ENCODE peak calls at places on chromosomes 2 and 18, in seven cellular contexts. H is HepG2; U is CD4-positive, CD25-positive, alpha-beta regulatory T cell; J is pancreas; T is aorta; X is body of pancreas; O is GM23248. I is an unnamed sample.

GRCh38 chr2:237923507-237924163 is 43.2 kb upstream of the UBE2F start:
- DNase-seq in O (peak), T (peak), X (peak), J (peak), H (peak), U (peak), I (peak)

GRCh38 chr2:203077458-203077857 is 62.8 kb downstream of the NBEAL1 start:
- DNase-seq in H (no peak), O (peak), X (no peak), U (no peak), T (no peak), J (no peak), I (no peak)

GRCh38 chr2:232120911-232121310 is 159.4 kb downstream of the DIS3L2 start:
- DNase-seq in J (no peak), U (no peak), T (no peak), O (peak), H (no peak), X (no peak), I (no peak)

GRCh38 chr18:24232814-24233213 is 94.0 kb downstream of the CABYR start:
- DNase-seq in H (no peak), J (no peak), X (no peak), U (no peak), O (no peak), T (no peak), I (no peak)

GRCh38 chr2:96584017-96584416 is 47.5 kb downstream of the ARID5A start:
- DNase-seq in H (no peak), X (no peak), J (no peak), O (peak), T (no peak), U (no peak), I (no peak)

GRCh38 chr18:42107287-42108045 is 152.4 kb downstream of the PIK3C3 start:
- DNase-seq in T (no peak), J (no peak), H (no peak), X (no peak), U (no peak), O (no peak), I (no peak)

GRCh38 chr2:10331033-10331701 is 28.5 kb downstream of the HPCAL1 start:
- DNase-seq in O (peak), X (no peak), J (no peak), U (peak), T (peak), H (no peak), I (peak)

GRCh38 chr2:16671760-16672159 is 6.1 kb upstream of the CYRIA start:
- DNase-seq in H (no peak), O (no peak), T (no peak), J (no peak), U (no peak), X (peak), I (no peak)

GRCh38 chr2:46814562-46814961 is 101.0 kb downstream of the MCFD2 start:
- DNase-seq in T (no peak), H (no peak), J (no peak), X (no peak), U (no peak), O (no peak), I (no peak)

GRCh38 chr2:9344434-9344833 is 78.9 kb downstream of the ITGB1BP1 start:
- DNase-seq in X (no peak), O (no peak), J (no peak), T (no peak), U (no peak), H (no peak), I (no peak)

GRCh38 chr2:68466361-68466777 is 725 bp downstream of the FBXO48 start:
- DNase-seq in O (peak), X (peak), J (no peak), U (peak), H (peak), T (no peak), I (no peak)

GRCh38 chr18:12652861-12653401 is 5.0 kb downstream of the SPIRE1 start:
- DNase-seq in J (no peak), T (no peak), O (peak), X (no peak), U (no peak), H (peak), I (no peak)

GRCh38 chr2:31129835-31130561 is 8.2 kb downstream of the GALNT14 start:
- DNase-seq in X (no peak), T (no peak), U (no peak), O (no peak), H (no peak), J (no peak), I (no peak)

GRCh38 chr2:69789129-69789528 is 40.3 kb upstream of the GMCL1 start:
- DNase-seq in T (peak), X (no peak), H (peak), J (no peak), O (peak), U (no peak), I (no peak)

GRCh38 chr2:155266579-155266978 is 568.1 kb downstream of the KCNJ3 start:
- DNase-seq in O (no peak), J (no peak), U (no peak), X (no peak), T (no peak), H (no peak), I (no peak)

GRCh38 chr2:26679857-26680256 is 12.7 kb upstream of the KCNK3 start:
- DNase-seq in U (no peak), T (peak), X (no peak), H (no peak), J (peak), O (no peak), I (no peak)

GRCh38 chr18:36934884-36935283 is 106.0 kb downstream of the KIAA1328 start:
- DNase-seq in J (no peak), U (no peak), H (no peak), X (no peak), O (peak), T (no peak), I (no peak)

GRCh38 chr2:203999844-204000243 is 63.3 kb downstream of the ICOS start:
- DNase-seq in H (no peak), J (no peak), U (no peak), X (no peak), O (no peak), T (no peak), I (no peak)

GRCh38 chr2:33457588-33458247 is 18.7 kb upstream of the RASGRP3 start:
- DNase-seq in X (peak), U (no peak), J (no peak), T (no peak), H (no peak), O (no peak), I (peak)

GRCh38 chr2:164073053-164073757 is 337.4 kb upstream of the FIGN start:
- DNase-seq in J (no peak), X (no peak), T (no peak), U (no peak), O (peak), H (no peak), I (no peak)

GRCh38 chr2:10239561-10239967 is 63.1 kb upstream of the HPCAL1 start:
- DNase-seq in T (peak), J (peak), O (no peak), H (no peak), X (no peak), U (no peak), I (no peak)

GRCh38 chr2:164496421-164496820 is 124.9 kb downstream of the GRB14 start:
- DNase-seq in H (no peak), X (no peak), O (no peak), T (no peak), U (no peak), J (no peak), I (no peak)

GRCh38 chr2:56449449-56449860 is 265.7 kb downstream of the CCDC85A start:
- DNase-seq in J (no peak), O (no peak), X (no peak), H (no peak), T (no peak), U (no peak), I (no peak)

GRCh38 chr2:2856723-2857415 is 520.7 kb downstream of the EIPR1 start:
- DNase-seq in O (no peak), T (peak), U (no peak), X (no peak), H (no peak), J (no peak), I (no peak)

GRCh38 chr2:208501217-208501616 is 94.6 kb downstream of the PTH2R start:
- DNase-seq in X (no peak), J (no peak), T (no peak), H (peak), U (no peak), O (no peak), I (no peak)

GRCh38 chr18:50454379-50455005 is 79.6 kb downstream of the SKA1 start:
- DNase-seq in J (no peak), O (no peak), U (no peak), X (no peak), T (no peak), H (no peak), I (no peak)

GRCh38 chr18:2641638-2642037 is 13.9 kb upstream of the SMCHD1 start:
- DNase-seq in T (no peak), U (no peak), X (no peak), J (no peak), H (no peak), O (peak), I (no peak)

GRCh38 chr2:42342061-42342794 is 18.8 kb downstream of the COX7A2L start:
- DNase-seq in U (no peak), H (peak), O (peak), X (peak), J (no peak), T (no peak), I (peak)

GRCh38 chr2:52475600-52475999 is 1292.0 kb upstream of the CHAC2 start:
- DNase-seq in J (no peak), O (no peak), H (no peak), U (no peak), X (no peak), T (no peak), I (no peak)

GRCh38 chr2:216520156-216520555 is 21.5 kb downstream of the RPL37A start:
- DNase-seq in H (no peak), O (peak), X (no peak), T (no peak), J (no peak), U (no peak), I (no peak)

GRCh38 chr18:78624646-78625279 is 354.9 kb upstream of the SALL3 start:
- DNase-seq in O (no peak), J (peak), X (no peak), H (no peak), T (peak), U (no peak), I (no peak)

GRCh38 chr2:135839713-135840112 is 2.7 kb upstream of the LCT start:
- DNase-seq in U (no peak), X (no peak), J (no peak), H (no peak), O (peak), T (no peak), I (no peak)

GRCh38 chr18:48943333-48943732 is 7.4 kb downstream of the SMAD7 start:
- DNase-seq in O (peak), U (no peak), H (no peak), X (no peak), J (no peak), T (peak), I (no peak)
- H3K4me3 ChIP-seq in O (peak), U (peak), H (peak), X (no peak), J (peak), T (peak), I (peak)

DNA sequence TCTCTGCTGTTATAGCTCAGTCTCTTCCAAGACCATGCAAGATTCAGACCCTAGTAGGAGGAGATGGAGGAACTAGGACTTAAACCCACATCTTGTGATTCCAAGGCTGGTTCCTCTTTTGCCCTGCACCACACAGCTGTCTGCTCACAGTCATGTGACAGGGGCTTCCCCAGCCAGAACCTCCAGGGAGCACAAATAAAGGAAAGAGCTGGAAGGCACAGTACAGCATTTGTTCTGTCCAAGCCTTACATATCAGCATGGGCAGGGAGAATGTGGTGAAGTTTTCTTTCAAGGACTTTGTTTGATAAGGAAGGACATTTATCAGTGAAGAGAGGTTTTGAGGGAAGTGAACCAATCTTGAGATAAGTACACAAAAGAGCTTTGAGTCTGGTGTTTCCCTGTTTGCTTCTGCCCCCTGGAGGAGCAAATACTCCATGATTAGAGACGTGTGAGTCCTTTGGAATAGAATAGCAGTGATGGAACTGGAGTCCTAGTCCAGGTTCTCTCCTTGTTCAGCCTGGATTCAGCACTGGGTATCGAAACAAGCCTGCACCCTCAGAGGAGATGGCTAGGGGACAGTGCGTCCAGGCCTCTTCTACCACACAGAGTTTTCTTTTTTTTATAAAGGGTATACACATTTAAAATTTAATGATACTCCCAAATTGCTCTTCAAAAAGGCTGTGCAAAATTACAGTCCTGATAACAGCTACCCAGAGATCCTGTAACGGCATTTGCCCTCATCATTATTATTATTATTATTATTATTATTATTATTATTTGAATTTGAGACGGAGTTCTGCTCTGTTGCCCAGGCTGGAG is 24.6 kb upstream of the CASP10 start:
- DNase-seq in U (peak), H (peak), J (no peak), T (no peak), O (peak), X (peak), I (peak)
- H3K27ac ChIP-seq in U (peak), H (peak), J (peak), T (peak), O (peak), X (peak), I (peak)

DNA sequence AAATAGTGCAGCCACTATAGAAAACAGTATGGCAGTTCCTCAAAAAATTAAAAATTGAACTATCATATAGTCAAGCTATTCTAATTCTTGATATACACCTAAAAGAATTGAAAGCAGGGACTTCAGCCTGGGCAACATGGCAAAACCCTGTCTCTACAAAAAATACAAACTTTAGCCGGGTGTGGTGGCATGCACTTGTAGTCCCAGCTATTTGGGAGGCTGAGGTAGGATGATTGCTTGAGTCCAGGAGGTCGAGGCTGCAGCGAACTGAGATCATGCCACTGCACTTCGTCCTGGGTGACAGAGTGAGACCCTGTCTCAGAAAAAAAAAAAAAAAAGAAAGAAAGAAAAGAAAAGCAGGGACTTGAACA is 279.5 kb upstream of the STON1 start:
- DNase-seq in U (no peak), O (no peak), X (no peak), J (no peak), H (no peak), T (no peak), I (no peak)
- H3K4me3 ChIP-seq in U (no peak), O (no peak), X (no peak), J (no peak), H (peak), T (no peak), I (no peak)

GRCh38 chr2:159249955-159250723 is 36.4 kb downstream of the WDSUB1 start:
- DNase-seq in J (no peak), U (no peak), T (no peak), O (peak), H (no peak), X (peak), I (no peak)
- H3K27ac ChIP-seq in J (peak), U (no peak), T (peak), O (peak), H (no peak), X (peak), I (peak)

GRCh38 chr2:98532761-98533160 is 75.6 kb downstream of the COA5 start:
- DNase-seq in U (no peak), T (no peak), X (no peak), J (peak), O (no peak), H (no peak), I (no peak)

GRCh38 chr2:98534761-98535160 is 73.6 kb downstream of the COA5 start:
- DNase-seq in X (no peak), U (no peak), O (no peak), J (peak), H (no peak), T (no peak), I (no peak)

GRCh38 chr2:98530114-98530513 is 78.2 kb downstream of the COA5 start:
- DNase-seq in T (no peak), U (no peak), X (no peak), O (no peak), H (no peak), J (no peak), I (no peak)

GRCh38 chr2:98537390-98537972 is 70.8 kb downstream of the COA5 start:
- DNase-seq in H (no peak), J (no peak), U (no peak), X (no peak), T (no peak), O (no peak), I (no peak)

DNA sequence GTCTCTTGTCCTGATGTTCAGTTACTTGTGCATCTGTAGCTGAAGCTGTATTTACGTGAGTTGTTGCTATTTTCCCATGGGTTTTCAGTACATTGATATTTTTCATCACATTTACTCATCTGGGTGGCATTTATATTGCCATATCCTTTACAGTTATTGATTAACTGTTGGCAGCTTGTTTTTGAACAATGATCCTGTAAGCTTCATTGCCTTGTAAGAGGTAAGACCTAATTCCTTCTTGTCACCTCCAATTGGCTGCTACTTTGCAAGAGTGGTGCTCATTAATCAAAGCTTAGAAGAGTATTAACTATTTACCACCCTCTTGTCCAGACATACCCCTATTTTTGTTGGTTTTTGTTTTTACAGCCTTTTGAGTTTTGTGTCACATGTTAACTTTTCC is 74.8 kb downstream of the COA5 start:
- DNase-seq in U (no peak), J (no peak), H (no peak), T (no peak), O (no peak), X (no peak), I (no peak)
- H3K4me3 ChIP-seq in U (no peak), J (no peak), H (no peak), T (no peak), O (no peak), X (no peak), I (no peak)